ENCODE peak calls at places on chromosomes 6 and 20, in eight cellular contexts. P is transverse colon, K is spleen, A is breast epithelium, R is endothelial cell of umbilical vein, Q is H1, G is vagina, X is upper lobe of left lung. Y is an unnamed sample.

GRCh38 chr20:62921119-62921687 is 5.1 kb downstream of the DIDO1 start:
- DNase-seq in G (no peak), X (no peak), K (no peak), P (peak), Q (no peak), A (peak), R (peak), Y (no peak)

GRCh38 chr20:41141153-41141815 is 3.9 kb downstream of the PLCG1 start:
- DNase-seq in A (no peak), K (no peak), G (no peak), R (peak), P (peak), X (peak), Q (no peak), Y (no peak)

GRCh38 chr6:96899019-96899418 is 1.3 kb upstream of the NDUFAF4 start:
- DNase-seq in R (peak), A (no peak), P (peak), X (no peak), G (no peak), K (no peak), Q (no peak), Y (no peak)

GRCh38 chr20:44727039-44727438 is 11.9 kb downstream of the CCN5 start:
- DNase-seq in K (no peak), R (no peak), P (no peak), G (no peak), A (no peak), Q (no peak), X (no peak), Y (no peak)

GRCh38 chr20:36941403-36941835 is 10.1 kb downstream of the SAMHD1 start:
- DNase-seq in P (peak), K (no peak), A (no peak), R (peak), X (no peak), G (no peak), Q (no peak), Y (no peak)

GRCh38 chr6:112289039-112289566 is 34.7 kb upstream of the LAMA4 start:
- DNase-seq in G (no peak), A (no peak), Q (no peak), K (no peak), R (no peak), X (no peak), P (peak), Y (no peak)

GRCh38 chr6:165243801-165244200 is 65.6 kb downstream of the C6orf118 start:
- DNase-seq in P (no peak), R (no peak), K (no peak), Q (no peak), A (no peak), G (no peak), X (no peak), Y (no peak)

GRCh38 chr6:41182069-41183034 is 18.6 kb downstream of the TREML2 start:
- DNase-seq in Q (no peak), K (no peak), A (no peak), R (peak), P (peak), X (no peak), G (peak), Y (no peak)

GRCh38 chr6:170583736-170584180 is 679 bp downstream of the PDCD2 start:
- DNase-seq in P (no peak), K (no peak), R (no peak), Q (no peak), X (no peak), G (no peak), A (no peak), Y (no peak)

GRCh38 chr6:135328136-135328535 is 147.0 kb downstream of the MYB start:
- DNase-seq in R (no peak), X (no peak), Q (no peak), A (no peak), G (no peak), K (no peak), P (no peak), Y (no peak)

GRCh38 chr20:20955837-20956236 is 150.3 kb downstream of the LINC00237 start:
- DNase-seq in P (no peak), R (no peak), A (no peak), G (no peak), X (no peak), Q (no peak), K (no peak), Y (no peak)

GRCh38 chr6:95266537-95267258 is 310.6 kb upstream of the MANEA start:
- DNase-seq in P (no peak), X (no peak), Q (no peak), G (no peak), A (no peak), R (no peak), K (no peak), Y (no peak)

GRCh38 chr6:100633096-100633766 is 168.5 kb upstream of the SIM1 start:
- DNase-seq in P (no peak), X (no peak), G (no peak), A (no peak), K (no peak), R (peak), Q (no peak), Y (no peak)

GRCh38 chr6:152984387-152984872 is 1.6 kb upstream of the FBXO5 start:
- DNase-seq in K (no peak), R (no peak), A (no peak), Q (no peak), X (no peak), G (no peak), P (no peak), Y (no peak)
- TF ChIP-seq POLR2AphosphoS5 in K (no peak), R (no peak), A (no peak), Q (no peak), X (no peak), G (peak), P (no peak), Y (no peak)

GRCh38 chr20:54223285-54223684 is 15.4 kb downstream of the PFDN4 start:
- DNase-seq in P (no peak), R (no peak), K (no peak), G (no peak), A (no peak), X (no peak), Q (no peak), Y (no peak)
- TF ChIP-seq POLR2A in P (no peak), R (no peak), K (no peak), G (no peak), A (no peak), X (no peak), Q (no peak), Y (no peak)

GRCh38 chr20:23867152-23867776 is 12.3 kb downstream of the CST5 start:
- DNase-seq in K (no peak), G (no peak), P (no peak), X (no peak), Q (no peak), A (no peak), R (no peak), Y (no peak)

GRCh38 chr20:23870461-23870860 is 9.1 kb downstream of the CST5 start:
- DNase-seq in A (no peak), Q (no peak), P (no peak), K (no peak), R (no peak), G (no peak), X (no peak), Y (peak)

GRCh38 chr20:23873370-23874015 is 6.1 kb downstream of the CST5 start:
- DNase-seq in X (no peak), Q (no peak), A (no peak), G (no peak), R (no peak), K (no peak), P (no peak), Y (peak)

GRCh38 chr20:23869520-23869919 is 10.0 kb downstream of the CST5 start:
- DNase-seq in K (no peak), R (no peak), A (no peak), P (no peak), G (no peak), Q (no peak), X (no peak), Y (no peak)

GRCh38 chr20:23868321-23868720 is 11.2 kb downstream of the CST5 start:
- DNase-seq in R (no peak), K (no peak), X (no peak), G (no peak), P (no peak), A (no peak), Q (no peak), Y (no peak)
- H3K4me3 ChIP-seq in R (no peak), K (no peak), X (no peak), G (no peak), P (no peak), A (no peak), Q (no peak), Y (no peak)

GRCh38 chr6:37819177-37819801 is at the start of gene ZFAND3:
- DNase-seq in P (peak), X (peak), Q (peak), A (peak), K (peak), R (peak), G (peak), Y (peak)
- TF ChIP-seq POLR2AphosphoS5 in P (peak), X (peak), Q (no peak), A (peak), K (peak), R (peak), G (peak), Y (peak)

Y was measured in esophagus muscularis mucosa.